ENCODE peak calls at places on chromosomes 12 and 14, in five cellular contexts. A is fibroblast of pulmonary artery, G is AG10803, K is cardiac fibroblast, T is A549. R is an unnamed sample.

GRCh38 chr12:92002673-92003382 is 142.8 kb downstream of the BTG1 start:
- DNase-seq in G (no peak), T (no peak), A (peak), K (no peak), R (peak)

GRCh38 chr14:97217094-97217885 is 420.1 kb downstream of the VRK1 start:
- DNase-seq in G (no peak), T (no peak), K (no peak), A (no peak), R (no peak)

GRCh38 chr12:89350661-89351488 is 1.4 kb downstream of the DUSP6 start:
- DNase-seq in T (no peak), K (peak), A (peak), G (peak), R (no peak)

GRCh38 chr12:65510584-65511050 is 232.1 kb downstream of the MSRB3 start:
- DNase-seq in G (no peak), T (no peak), K (no peak), A (peak), R (peak)

GRCh38 chr14:74549588-74549987 is 56.0 kb downstream of the ISCA2 start:
- DNase-seq in T (peak), K (no peak), A (no peak), G (peak), R (no peak)

GRCh38 chr12:109393437-109394345 is 46.0 kb downstream of the MYO1H start:
- DNase-seq in K (peak), G (peak), A (peak), T (peak), R (no peak)

GRCh38 chr14:67526676-67527459 is 6.2 kb upstream of the PLEKHH1 start:
- DNase-seq in T (peak), G (peak), K (peak), A (peak), R (no peak)

GRCh38 chr14:64758711-64759554 is 54.7 kb downstream of the PLEKHG3 start:
- DNase-seq in A (peak), G (peak), T (peak), K (peak), R (peak)

GRCh38 chr12:96906498-96906848 is 584 bp upstream of the NEDD1 start:
- DNase-seq in K (no peak), G (no peak), T (no peak), A (no peak), R (no peak)

GRCh38 chr14:51219473-51220448 is 20.3 kb upstream of the TMX1 start:
- DNase-seq in A (peak), G (peak), T (peak), K (peak), R (no peak)

GRCh38 chr12:22856120-22856699 is 231.2 kb downstream of the ETNK1 start:
- DNase-seq in G (peak), K (peak), T (peak), A (peak), R (no peak)

GRCh38 chr14:57833304-57833703 is 32.6 kb downstream of the SLC35F4 start:
- DNase-seq in K (peak), G (peak), A (peak), T (peak), R (peak)

GRCh38 chr12:75854681-75855309 is 176.8 kb downstream of the PHLDA1 start:
- DNase-seq in T (no peak), A (peak), G (peak), K (peak), R (no peak)

GRCh38 chr14:23831591-23831990 is 122.0 kb upstream of the DHRS4 start:
- DNase-seq in K (no peak), A (no peak), T (no peak), G (no peak), R (no peak)

GRCh38 chr12:3015356-3015755 is 56.2 kb downstream of the TEAD4 start:
- DNase-seq in K (no peak), T (no peak), A (no peak), G (no peak), R (no peak)

GRCh38 chr12:85661461-85662208 is 174.6 kb downstream of the RASSF9 start:
- DNase-seq in K (no peak), G (no peak), T (no peak), A (no peak), R (no peak)

GRCh38 chr14:57609313-57609712 is 115.7 kb upstream of the CCDC198 start:
- DNase-seq in G (no peak), A (no peak), T (no peak), K (no peak), R (no peak)

GRCh38 chr14:100662850-100663527 is 63.7 kb upstream of the DLK1 start:
- DNase-seq in G (peak), A (peak), T (peak), K (peak), R (no peak)

GRCh38 chr14:105910426-105910825 is 384.0 kb downstream of the TMEM121 start:
- DNase-seq in T (no peak), G (no peak), A (no peak), K (no peak), R (no peak)

GRCh38 chr12:108312885-108313203 is 26.3 kb downstream of the CMKLR1 start:
- DNase-seq in K (no peak), T (no peak), G (peak), A (peak), R (no peak)

GRCh38 chr12:42145552-42146215 is 1.0 kb upstream of the GXYLT1 start:
- DNase-seq in A (no peak), K (no peak), T (peak), G (no peak), R (no peak)

GRCh38 chr12:98543701-98544100 is 28.3 kb downstream of the TMPO start:
- DNase-seq in G (no peak), A (no peak), K (peak), T (no peak), R (no peak)

GRCh38 chr14:24368562-24369252 is 723 bp downstream of the NFATC4 start:
- DNase-seq in G (peak), T (no peak), K (peak), A (peak), R (no peak)

GRCh38 chr14:100214768-100215079 is 24.2 kb upstream of the YY1 start:
- DNase-seq in K (no peak), A (no peak), G (no peak), T (no peak), R (no peak)

GRCh38 chr12:116916122-116916521 is 5.4 kb downstream of the FBXW8 start:
- DNase-seq in A (peak), G (peak), K (peak), T (no peak), R (no peak)

GRCh38 chr14:103679351-103679750 is 35.9 kb downstream of the XRCC3 start:
- DNase-seq in G (peak), T (peak), K (peak), A (peak), R (no peak)

GRCh38 chr14:71648725-71649124 is 283.5 kb upstream of the RGS6 start:
- DNase-seq in A (no peak), G (no peak), T (no peak), K (no peak), R (no peak)

GRCh38 chr12:29957835-29958234 is 174.1 kb upstream of the TMTC1 start:
- DNase-seq in T (no peak), K (no peak), G (no peak), A (peak), R (no peak)

GRCh38 chr12:1474059-1474537 is 120.3 kb downstream of the FBXL14 start:
- DNase-seq in A (peak), K (peak), G (peak), T (peak), R (peak)

GRCh38 chr14:104865631-104866441 is 768 bp downstream of the CEP170B start:
- DNase-seq in A (peak), K (peak), T (peak), G (peak), R (no peak)

GRCh38 chr14:22432348-22432976 is 156.6 kb downstream of the DAD1 start:
- DNase-seq in K (peak), A (peak), G (peak), T (peak), R (peak)

GRCh38 chr12:105933671-105934665 is 204.8 kb downstream of the NUAK1 start:
- DNase-seq in G (peak), T (peak), A (peak), K (peak), R (peak)

GRCh38 chr14:94129111-94129757 is at the start of gene IFI27L2:
- DNase-seq in G (peak), T (peak), A (peak), K (peak), R (peak)

GRCh38 chr12:27564612-27565213 is 40.7 kb downstream of the PPFIBP1 start:
- DNase-seq in G (no peak), T (peak), K (peak), A (no peak), R (no peak)

GRCh38 chr14:102197317-102197850 is 57.7 kb downstream of the WDR20 start:
- DNase-seq in T (no peak), G (peak), A (no peak), K (no peak), R (no peak)

GRCh38 chr14:84749191-84749945 is 780.6 kb upstream of the FLRT2 start:
- DNase-seq in T (no peak), G (no peak), K (no peak), A (peak), R (no peak)

GRCh38 chr14:84751745-84752144 is 778.2 kb upstream of the FLRT2 start:
- DNase-seq in K (no peak), A (no peak), T (no peak), G (no peak), R (no peak)

GRCh38 chr14:84750763-84751554 is 779.0 kb upstream of the FLRT2 start:
- DNase-seq in G (peak), T (no peak), K (peak), A (peak), R (peak)

GRCh38 chr14:84750284-84750683 is 779.7 kb upstream of the FLRT2 start:
- DNase-seq in K (no peak), G (no peak), A (no peak), T (no peak), R (no peak)
- H3K4me3 ChIP-seq in K (no peak), G (no peak), A (no peak), T (no peak), R (no peak)

GRCh38 chr14:76844223-76844622 is 18.0 kb downstream of the LRRC74A start:
- DNase-seq in G (peak), T (peak), K (peak), A (peak), R (no peak)
- TF ChIP-seq CTCF in G (peak), T (no peak), K (peak), A (peak), R (no peak)

DNA sequence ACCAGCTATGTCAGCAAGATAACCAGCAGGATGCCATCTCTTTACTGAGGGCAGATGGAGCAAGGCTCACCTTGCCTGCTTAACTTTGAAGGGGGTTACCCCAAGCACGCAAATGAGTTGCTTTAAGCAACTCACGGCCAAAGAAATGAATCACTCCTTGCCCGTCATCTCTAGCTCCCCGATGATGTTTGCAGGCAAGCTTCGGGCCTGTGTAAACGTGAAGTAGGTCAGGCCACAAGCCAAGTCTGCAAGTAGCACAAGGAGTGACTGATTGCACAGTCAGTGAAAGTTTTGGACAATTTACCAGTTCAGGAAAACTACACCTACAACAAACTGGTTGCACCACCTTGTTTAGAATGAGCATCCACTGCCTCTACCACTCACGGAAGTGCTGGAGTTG is 699.7 kb upstream of the TBX3 start:
- DNase-seq in K (peak), A (peak), G (peak), T (peak), R (no peak)
- H3K4me3 ChIP-seq in K (no peak), A (no peak), G (no peak), T (no peak), R (no peak)

GRCh38 chr14:63632932-63633514 is 8.6 kb downstream of the WDR89 start:
- DNase-seq in K (peak), A (peak), G (peak), T (peak), R (no peak)

DNA sequence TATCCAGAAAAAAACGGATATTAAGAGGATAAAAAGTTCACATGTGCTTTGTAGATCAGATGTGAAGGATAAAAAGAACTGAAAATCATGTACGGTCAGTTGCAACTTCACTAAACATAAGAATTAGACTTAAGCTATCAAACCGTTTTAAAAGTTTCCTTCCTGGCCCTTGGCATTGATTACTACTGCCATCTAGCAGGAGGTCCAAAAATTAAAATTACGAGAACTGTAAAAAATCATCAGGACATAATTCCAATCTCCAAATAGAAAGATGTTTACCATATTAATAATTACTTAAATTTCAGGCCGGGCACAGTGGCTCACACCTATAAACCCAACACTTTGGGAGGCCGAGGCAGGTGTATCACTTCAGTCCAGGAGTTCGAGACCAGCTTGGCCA is 7.9 kb downstream of the WDR89 start:
- DNase-seq in K (no peak), T (no peak), A (peak), G (no peak), R (no peak)
- TF ChIP-seq CTCF in K (peak), T (peak), A (peak), G (peak), R (peak)

GRCh38 chr12:53939141-53940108 is 794 bp downstream of the HOXC13 start:
- DNase-seq in A (peak), G (peak), K (peak), T (peak), R (no peak)
- H3K4me3 ChIP-seq in A (no peak), G (no peak), K (no peak), T (peak), R (no peak)

GRCh38 chr12:102811125-102811737 is 105.8 kb downstream of the PAH start:
- DNase-seq in T (peak), K (peak), A (peak), G (peak), R (no peak)
- TF ChIP-seq CTCF in T (peak), K (peak), A (peak), G (peak), R (peak)

DNA sequence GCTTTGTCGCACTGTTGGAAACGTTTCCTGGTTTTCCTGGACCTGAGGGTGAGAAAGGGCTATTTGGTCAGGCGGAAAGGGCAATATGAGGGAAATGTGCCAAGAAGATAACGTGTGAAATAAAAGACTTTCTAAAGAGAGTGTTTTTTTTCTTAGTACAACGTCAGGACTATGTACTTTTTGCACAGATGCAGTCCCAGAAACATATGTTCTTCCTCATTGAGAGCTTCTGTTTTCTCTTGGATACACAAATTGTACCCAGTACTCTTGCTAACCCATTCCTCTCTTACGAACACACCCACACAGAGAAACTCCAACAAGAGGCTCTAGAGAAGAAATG is 669 bp upstream of the PKP2 start:
- DNase-seq in G (no peak), A (peak), K (no peak), T (no peak), R (no peak)
- H3K4me3 ChIP-seq in G (no peak), A (peak), K (peak), T (peak), R (peak)